ENCODE peak calls at places on chromosomes 4 and X, in seven cellular contexts. R, K, O, D, H, E and U are unnamed samples.

GRCh38 chrX:95484781-95485180 is 1199.9 kb upstream of the DIAPH2 start:
- DNase-seq in R (no peak), K (peak), O (no peak), D (no peak), H (no peak), E (no peak), U (no peak)

GRCh38 chrX:11351375-11352295 is 58.4 kb downstream of the AMELX start:
- DNase-seq in R (peak), K (peak), O (peak), D (no peak), H (peak), E (no peak), U (no peak)

GRCh38 chr4:61373901-61374611 is 173.9 kb downstream of the ADGRL3 start:
- DNase-seq in R (no peak), K (peak), O (peak), D (no peak), H (no peak), E (no peak), U (no peak)

GRCh38 chr4:113042502-113042901 is 7.0 kb upstream of the ANK2 start:
- DNase-seq in R (no peak), K (no peak), O (no peak), D (no peak), H (no peak), E (no peak), U (no peak)

GRCh38 chr4:114811564-114812360 is 213.2 kb downstream of the UGT8 start:
- DNase-seq in R (no peak), K (no peak), O (peak), D (no peak), H (no peak), E (no peak), U (no peak)

GRCh38 chr4:138218976-138219375 is 23.2 kb downstream of the SLC7A11 start:
- DNase-seq in R (no peak), K (no peak), O (no peak), D (no peak), H (no peak), E (no peak), U (no peak)

GRCh38 chr4:158809611-158810486 is 41.0 kb downstream of the FNIP2 start:
- DNase-seq in R (peak), K (peak), O (peak), D (peak), H (peak), E (no peak), U (peak)

GRCh38 chr4:149884046-149884445 is 68.4 kb upstream of the IQCM start:
- DNase-seq in R (no peak), K (peak), O (no peak), D (no peak), H (peak), E (no peak), U (no peak)

GRCh38 chr4:34108456-34108855 is 2135.9 kb downstream of the ARAP2 start:
- DNase-seq in R (peak), K (peak), O (no peak), D (no peak), H (no peak), E (no peak), U (no peak)

GRCh38 chr4:153535735-153536494 is 69.8 kb downstream of the TMEM131L start:
- DNase-seq in R (peak), K (peak), O (no peak), D (no peak), H (no peak), E (no peak), U (no peak)

GRCh38 chr4:20284990-20285389 is 33.3 kb downstream of the SLIT2 start:
- DNase-seq in R (no peak), K (peak), O (peak), D (no peak), H (no peak), E (no peak), U (no peak)

GRCh38 chr4:88216395-88216794 is 58.0 kb upstream of the ABCG2 start:
- DNase-seq in R (no peak), K (no peak), O (no peak), D (no peak), H (no peak), E (no peak), U (no peak)

GRCh38 chrX:130103605-130104004 is 6.7 kb downstream of the ELF4 start:
- DNase-seq in R (no peak), K (no peak), O (no peak), D (no peak), H (no peak), E (no peak), U (no peak)

GRCh38 chrX:120839506-120839905 is 36.2 kb downstream of the CT47B1 start:
- DNase-seq in R (no peak), K (peak), O (peak), D (no peak), H (no peak), E (no peak), U (no peak)

GRCh38 chr4:120008075-120008474 is 58.6 kb downstream of the MAD2L1 start:
- DNase-seq in R (no peak), K (no peak), O (peak), D (no peak), H (no peak), E (no peak), U (no peak)

GRCh38 chr4:105345838-105346237 is 128.0 kb downstream of the PPA2 start:
- DNase-seq in R (no peak), K (no peak), O (no peak), D (no peak), H (no peak), E (no peak), U (no peak)

GRCh38 chr4:165133150-165133549 is 20.5 kb upstream of the TMEM192 start:
- DNase-seq in R (no peak), K (no peak), O (no peak), D (peak), H (no peak), E (no peak), U (no peak)

GRCh38 chrX:132837126-132837525 is 121.3 kb downstream of the HS6ST2 start:
- DNase-seq in R (no peak), K (no peak), O (peak), D (no peak), H (no peak), E (no peak), U (no peak)

GRCh38 chrX:17500145-17500579 is 125.2 kb downstream of the NHS start:
- DNase-seq in R (no peak), K (peak), O (peak), D (no peak), H (no peak), E (no peak), U (no peak)

GRCh38 chr4:94419956-94420355 is 31.8 kb upstream of the PDLIM5 start:
- DNase-seq in R (no peak), K (peak), O (peak), D (no peak), H (no peak), E (no peak), U (no peak)

GRCh38 chr4:159446266-159446976 is 343.5 kb downstream of the RAPGEF2 start:
- DNase-seq in R (peak), K (peak), O (peak), D (peak), H (peak), E (no peak), U (peak)

GRCh38 chrX:17375631-17376380 is 806 bp downstream of the NHS start:
- DNase-seq in R (no peak), K (peak), O (peak), D (no peak), H (no peak), E (peak), U (no peak)

GRCh38 chrX:102546818-102547493 is 30.4 kb upstream of the TMSB15A start:
- DNase-seq in R (no peak), K (peak), O (no peak), D (no peak), H (no peak), E (no peak), U (no peak)

GRCh38 chr4:147136308-147136707 is 190.6 kb upstream of the TTC29 start:
- DNase-seq in R (no peak), K (peak), O (no peak), D (no peak), H (peak), E (no peak), U (no peak)

GRCh38 chr4:94032754-94033153 is 174.9 kb upstream of the SMARCAD1 start:
- DNase-seq in R (no peak), K (no peak), O (no peak), D (no peak), H (no peak), E (no peak), U (no peak)

GRCh38 chrX:112008724-112009123 is 73.9 kb downstream of the TRPC5 start:
- DNase-seq in R (no peak), K (no peak), O (no peak), D (no peak), H (no peak), E (no peak), U (no peak)

GRCh38 chr4:144579411-144580020 is 66.4 kb upstream of the HHIP start:
- DNase-seq in R (no peak), K (peak), O (peak), D (no peak), H (no peak), E (no peak), U (no peak)

GRCh38 chr4:22515145-22515887 is 550 bp downstream of the ADGRA3 start:
- DNase-seq in R (peak), K (peak), O (peak), D (no peak), H (peak), E (peak), U (peak)

GRCh38 chrX:9566150-9566621 is 101.3 kb downstream of the TBL1X start:
- DNase-seq in R (peak), K (peak), O (peak), D (no peak), H (peak), E (no peak), U (peak)

GRCh38 chrX:42664706-42665105 is 113.3 kb downstream of the PPP1R2C start:
- DNase-seq in R (no peak), K (no peak), O (no peak), D (no peak), H (no peak), E (no peak), U (no peak)

GRCh38 chrX:19593684-19594083 is 78.4 kb upstream of the MAP3K15 start:
- DNase-seq in R (no peak), K (peak), O (no peak), D (peak), H (peak), E (no peak), U (peak)

GRCh38 chr4:122827258-122827887 is 742 bp downstream of the FGF2 start:
- DNase-seq in R (no peak), K (peak), O (peak), D (peak), H (peak), E (peak), U (no peak)

GRCh38 chr4:33961751-33962150 is 2282.6 kb downstream of the ARAP2 start:
- DNase-seq in R (no peak), K (peak), O (peak), D (no peak), H (no peak), E (no peak), U (no peak)

GRCh38 chrX:136608295-136608933 is 39.5 kb upstream of the CD40LG start:
- DNase-seq in R (no peak), K (peak), O (peak), D (peak), H (peak), E (no peak), U (peak)

GRCh38 chr4:156778606-156779005 is 193.0 kb downstream of the PDGFC start:
- DNase-seq in R (no peak), K (peak), O (peak), D (no peak), H (no peak), E (no peak), U (no peak)

GRCh38 chr4:131499139-131499873 is 1649.8 kb upstream of the PCDH10 start:
- DNase-seq in R (peak), K (peak), O (peak), D (no peak), H (no peak), E (no peak), U (no peak)

GRCh38 chr4:147828361-147828760 is 96.5 kb downstream of the ARHGAP10 start:
- DNase-seq in R (no peak), K (peak), O (peak), D (no peak), H (no peak), E (no peak), U (no peak)

GRCh38 chr4:139282375-139283075 is 2.5 kb upstream of the MGARP start:
- DNase-seq in R (no peak), K (no peak), O (no peak), D (no peak), H (no peak), E (no peak), U (no peak)

GRCh38 chr4:139278450-139278849 is 1.6 kb downstream of the MGARP start:
- DNase-seq in R (no peak), K (no peak), O (no peak), D (no peak), H (no peak), E (no peak), U (no peak)

GRCh38 chr4:139281212-139281611 is 1.2 kb upstream of the MGARP start:
- DNase-seq in R (no peak), K (no peak), O (no peak), D (no peak), H (no peak), E (no peak), U (no peak)

GRCh38 chr4:139278956-139279722 is 886 bp downstream of the MGARP start:
- DNase-seq in R (no peak), K (peak), O (no peak), D (no peak), H (no peak), E (no peak), U (no peak)

DNA sequence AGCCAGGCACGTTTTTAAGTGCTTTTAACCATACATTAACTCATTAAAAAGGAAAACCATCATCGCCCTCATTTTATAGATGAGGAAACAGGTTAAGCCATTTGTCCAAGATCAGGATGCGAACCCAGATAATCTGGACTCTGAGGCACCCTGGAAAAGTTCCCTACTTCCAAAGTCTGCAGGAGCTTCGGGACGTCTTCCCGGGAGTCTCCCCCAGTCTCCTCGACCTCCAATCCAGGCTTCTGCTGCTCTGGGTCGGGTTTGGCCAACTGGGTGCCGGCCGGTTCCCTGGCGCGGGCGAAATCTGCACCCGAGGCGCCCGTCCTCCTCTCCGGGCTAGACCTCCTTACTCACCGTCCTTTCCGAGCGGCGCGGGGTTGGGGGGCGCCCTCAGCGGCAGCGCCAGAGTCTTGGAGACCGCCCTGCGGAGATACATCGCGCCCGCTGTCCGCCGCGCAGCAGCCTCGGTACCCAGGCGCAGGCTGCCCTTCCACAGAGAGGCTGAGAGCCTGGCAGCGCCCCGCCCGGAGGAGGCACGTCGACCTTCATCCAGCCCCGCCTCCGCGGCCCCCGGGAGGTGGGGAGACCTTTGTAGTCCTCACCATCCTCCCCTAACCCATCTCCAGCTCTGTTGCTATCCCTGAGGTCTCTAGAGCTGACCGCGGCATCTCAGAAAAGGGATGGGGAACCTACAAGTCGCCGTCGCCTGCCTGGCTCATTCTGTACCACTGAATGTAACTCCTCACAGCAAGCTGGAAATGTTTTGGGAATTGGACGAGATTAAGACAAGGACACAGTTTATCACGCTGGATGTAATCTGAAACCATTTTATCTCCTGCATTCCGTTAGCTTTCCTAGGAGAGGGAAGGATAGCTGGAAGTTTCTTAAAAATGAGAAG is at the start of gene MGARP:
- DNase-seq in R (no peak), K (peak), O (peak), D (no peak), H (no peak), E (peak), U (no peak)
- H3K4me3 ChIP-seq in R (peak), K (peak), O (peak), D (peak), H (peak), E (no peak), U (no peak)

GRCh38 chr4:108492816-108493595 is 127.4 kb upstream of the RPL34 start:
- DNase-seq in R (no peak), K (peak), O (peak), D (peak), H (no peak), E (no peak), U (no peak)
- H3K4me3 ChIP-seq in R (no peak), K (no peak), O (no peak), D (no peak), H (no peak), E (no peak), U (no peak)

GRCh38 chr4:10006236-10006603 is 15.1 kb downstream of the SLC2A9 start:
- DNase-seq in R (no peak), K (peak), O (peak), D (peak), H (peak), E (no peak), U (no peak)
- H3K4me3 ChIP-seq in R (no peak), K (no peak), O (no peak), D (no peak), H (no peak), E (no peak), U (no peak)

GRCh38 chr4:151675366-151676060 is 85.3 kb downstream of the GATB start:
- DNase-seq in R (no peak), K (no peak), O (peak), D (no peak), H (no peak), E (no peak), U (no peak)
- H3K4me3 ChIP-seq in R (no peak), K (no peak), O (no peak), D (no peak), H (no peak), E (no peak), U (no peak)

DNA sequence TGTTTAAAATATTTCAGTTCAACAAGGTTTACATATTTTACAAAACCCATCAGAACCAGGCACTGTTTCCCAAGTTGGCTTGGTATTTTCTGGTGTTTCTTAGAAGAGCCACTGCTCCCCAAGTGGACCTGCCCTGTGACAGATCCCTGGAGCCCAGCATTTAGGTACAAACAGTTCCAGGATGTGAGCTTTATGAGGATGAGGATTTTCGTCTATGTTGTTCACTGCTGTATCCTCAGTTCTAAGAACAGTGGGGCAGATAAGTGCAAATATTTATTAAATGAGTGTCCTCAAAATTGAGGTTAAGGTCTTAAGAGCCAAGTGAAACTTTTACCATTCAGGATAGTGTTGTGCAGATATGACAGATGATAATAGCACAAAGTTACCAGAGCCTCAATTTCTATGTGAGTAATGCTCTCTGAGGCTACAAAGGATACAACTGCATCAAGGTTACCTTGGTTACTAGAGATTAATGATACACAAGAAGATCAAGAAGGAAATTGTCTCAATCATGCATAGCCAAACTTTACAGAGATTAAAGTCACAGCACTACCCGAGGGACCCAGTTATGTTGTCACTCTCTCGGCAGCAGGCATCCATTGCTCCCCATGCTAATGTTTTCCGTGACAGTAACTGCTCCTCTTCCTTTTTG is 37.5 kb downstream of the ANXA3 start:
- DNase-seq in R (no peak), K (no peak), O (no peak), D (no peak), H (no peak), E (no peak), U (no peak)
- H3K4me3 ChIP-seq in R (no peak), K (no peak), O (no peak), D (no peak), H (no peak), E (no peak), U (no peak)

GRCh38 chr4:77082886-77083608 is 7.3 kb upstream of the CCNI start:
- DNase-seq in R (no peak), K (no peak), O (no peak), D (no peak), H (no peak), E (no peak), U (no peak)
- H3K4me3 ChIP-seq in R (no peak), K (no peak), O (no peak), D (no peak), H (no peak), E (no peak), U (no peak)

GRCh38 chr4:46992338-46992737 is 1.0 kb downstream of the GABRA4 start:
- DNase-seq in R (no peak), K (no peak), O (no peak), D (no peak), H (no peak), E (no peak), U (no peak)

GRCh38 chr4:46994007-46994405 is 625 bp upstream of the GABRA4 start:
- DNase-seq in R (no peak), K (peak), O (no peak), D (no peak), H (peak), E (peak), U (no peak)

GRCh38 chr4:46993075-46994006 is at the start of gene GABRA4:
- DNase-seq in R (no peak), K (peak), O (peak), D (no peak), H (peak), E (peak), U (no peak)
- H3K4me3 ChIP-seq in R (no peak), K (no peak), O (no peak), D (no peak), H (peak), E (no peak), U (no peak)